ENCODE peak calls at places on chromosomes 12 and 14, in four cellular contexts. K is glutamatergic neuron; Z is activated T-helper 1 cell treated with anti-CD3 and anti-CD28 coated beads, Interleukin-2, amount 50 U/mL, for 16 hours; C is amniotic stem cell. U is an unnamed sample.

GRCh38 chr12:49665384-49665783 is 41.8 kb downstream of the FMNL3 start:
- DNase-seq in K (no peak), Z (no peak), C (no peak), U (no peak)

GRCh38 chr12:53939141-53940108 is 794 bp downstream of the HOXC13 start:
- DNase-seq in K (no peak), Z (no peak), C (no peak), U (no peak)

GRCh38 chr12:6267007-6267721 is 43.3 kb upstream of the PLEKHG6 start:
- DNase-seq in K (no peak), Z (no peak), C (peak; percentile 54), U (no peak)

GRCh38 chr12:85007836-85008235 is 28.2 kb downstream of the TSPAN19 start:
- DNase-seq in K (no peak), Z (no peak), C (no peak), U (no peak)

GRCh38 chr14:20143911-20144310 is 5.3 kb downstream of the OR4N5 start:
- DNase-seq in K (no peak), Z (no peak), C (no peak), U (no peak)

GRCh38 chr14:90115780-90116179 is 54.0 kb downstream of the KCNK13 start:
- DNase-seq in K (no peak), Z (no peak), C (no peak), U (no peak)

GRCh38 chr14:54175298-54175942 is 218.8 kb upstream of the BMP4 start:
- DNase-seq in K (peak; percentile 57), Z (no peak), C (peak; percentile 46), U (peak; percentile 59)

GRCh38 chr14:59439256-59440015 is 25.7 kb downstream of the GPR135 start:
- DNase-seq in K (no peak), Z (no peak), C (no peak), U (no peak)

GRCh38 chr14:74531467-74531866 is 37.9 kb downstream of the ISCA2 start:
- DNase-seq in K (no peak), Z (no peak), C (no peak), U (no peak)

GRCh38 chr14:77000340-77001235 is 27.9 kb downstream of the IRF2BPL start:
- DNase-seq in K (peak; percentile 35), Z (no peak), C (no peak), U (no peak)

U was measured in D341Med.